ENCODE peak calls at places on chromosome 14, in ten cellular contexts. One of them, this sample, is unnamed.

GRCh38 chr14:69288001-69288771 is 28.2 kb downstream of the GALNT16 start:
- DNase-seq in adipocyte: peak; percentile 53
- DNase-seq in Peyer's patch: no peak
- DNase-seq in adrenal gland: peak; percentile 64
- DNase-seq in stomach: peak; percentile 33
- DNase-seq in CD4-positive, alpha-beta memory T cell: no peak
- DNase-seq in CD4-positive, CD25-positive, alpha-beta regulatory T cell: no peak
- DNase-seq in thoracic aorta: no peak
- DNase-seq in Karpas-422: no peak
- DNase-seq in NT2/D1: no peak
- DNase-seq in this sample: no peak

GRCh38 chr14:65192686-65193085 is 90.4 kb upstream of the MAX start:
- DNase-seq in Karpas-422: no peak
- DNase-seq in CD4-positive, alpha-beta memory T cell: no peak
- DNase-seq in Peyer's patch: no peak
- DNase-seq in adrenal gland: no peak
- DNase-seq in thoracic aorta: no peak
- DNase-seq in CD4-positive, CD25-positive, alpha-beta regulatory T cell: no peak
- DNase-seq in NT2/D1: no peak
- DNase-seq in stomach: no peak
- DNase-seq in adipocyte: no peak
- DNase-seq in this sample: no peak

GRCh38 chr14:101071493-101071891 is 168.0 kb upstream of the RTL1 start:
- DNase-seq in Karpas-422: peak; percentile 37
- DNase-seq in Peyer's patch: peak; percentile 10
- DNase-seq in CD4-positive, alpha-beta memory T cell: no peak
- DNase-seq in NT2/D1: no peak
- DNase-seq in stomach: peak; percentile 7
- DNase-seq in CD4-positive, CD25-positive, alpha-beta regulatory T cell: no peak
- DNase-seq in thoracic aorta: no peak
- DNase-seq in adrenal gland: peak; percentile 10
- DNase-seq in adipocyte: no peak
- DNase-seq in this sample: no peak

GRCh38 chr14:62667515-62667914 is 377.7 kb downstream of the KCNH5 start:
- DNase-seq in stomach: no peak
- DNase-seq in CD4-positive, alpha-beta memory T cell: no peak
- DNase-seq in CD4-positive, CD25-positive, alpha-beta regulatory T cell: peak; percentile 0
- DNase-seq in adipocyte: peak; percentile 13
- DNase-seq in Peyer's patch: no peak
- DNase-seq in NT2/D1: no peak
- DNase-seq in adrenal gland: no peak
- DNase-seq in thoracic aorta: no peak
- DNase-seq in Karpas-422: peak; percentile 61
- DNase-seq in this sample: no peak

GRCh38 chr14:87494010-87494409 is 499.0 kb downstream of the GALC start:
- DNase-seq in CD4-positive, alpha-beta memory T cell: no peak
- DNase-seq in thoracic aorta: no peak
- DNase-seq in Peyer's patch: no peak
- DNase-seq in Karpas-422: peak; percentile 88
- DNase-seq in stomach: no peak
- DNase-seq in adrenal gland: no peak
- DNase-seq in CD4-positive, CD25-positive, alpha-beta regulatory T cell: no peak
- DNase-seq in adipocyte: no peak
- DNase-seq in NT2/D1: no peak
- DNase-seq in this sample: no peak

GRCh38 chr14:59281613-59282012 is 93.1 kb downstream of the DAAM1 start:
- DNase-seq in NT2/D1: no peak
- DNase-seq in adipocyte: peak; percentile 40
- DNase-seq in adrenal gland: no peak
- DNase-seq in thoracic aorta: no peak
- DNase-seq in CD4-positive, CD25-positive, alpha-beta regulatory T cell: no peak
- DNase-seq in CD4-positive, alpha-beta memory T cell: no peak
- DNase-seq in Karpas-422: no peak
- DNase-seq in Peyer's patch: no peak
- DNase-seq in stomach: no peak
- DNase-seq in this sample: no peak

GRCh38 chr14:39322807-39323206 is 89.1 kb downstream of the MIA2 start:
- DNase-seq in Karpas-422: no peak
- DNase-seq in CD4-positive, CD25-positive, alpha-beta regulatory T cell: no peak
- DNase-seq in Peyer's patch: no peak
- DNase-seq in adrenal gland: no peak
- DNase-seq in NT2/D1: no peak
- DNase-seq in CD4-positive, alpha-beta memory T cell: no peak
- DNase-seq in adipocyte: peak; percentile 63
- DNase-seq in stomach: no peak
- DNase-seq in thoracic aorta: no peak
- DNase-seq in this sample: no peak

GRCh38 chr14:24325131-24325530 is 9.7 kb downstream of the ADCY4 start:
- DNase-seq in thoracic aorta: no peak
- DNase-seq in adrenal gland: no peak
- DNase-seq in adipocyte: no peak
- DNase-seq in Peyer's patch: no peak
- DNase-seq in CD4-positive, alpha-beta memory T cell: no peak
- DNase-seq in CD4-positive, CD25-positive, alpha-beta regulatory T cell: no peak
- DNase-seq in Karpas-422: no peak
- DNase-seq in stomach: no peak
- DNase-seq in NT2/D1: no peak
- DNase-seq in this sample: no peak

GRCh38 chr14:100114109-100114765 is 45.2 kb downstream of the DEGS2 start:
- DNase-seq in thoracic aorta: no peak
- DNase-seq in CD4-positive, CD25-positive, alpha-beta regulatory T cell: no peak
- DNase-seq in CD4-positive, alpha-beta memory T cell: no peak
- DNase-seq in NT2/D1: no peak
- DNase-seq in adipocyte: no peak
- DNase-seq in Peyer's patch: no peak
- DNase-seq in adrenal gland: no peak
- DNase-seq in stomach: no peak
- DNase-seq in Karpas-422: no peak
- DNase-seq in this sample: no peak

GRCh38 chr14:64191756-64192155 is 102.4 kb downstream of the ESR2 start:
- DNase-seq in Karpas-422: no peak
- DNase-seq in stomach: no peak
- DNase-seq in Peyer's patch: no peak
- DNase-seq in thoracic aorta: no peak
- DNase-seq in NT2/D1: no peak
- DNase-seq in CD4-positive, alpha-beta memory T cell: no peak
- DNase-seq in CD4-positive, CD25-positive, alpha-beta regulatory T cell: no peak
- DNase-seq in adipocyte: peak; percentile 33
- DNase-seq in adrenal gland: no peak
- DNase-seq in this sample: no peak

GRCh38 chr14:57408634-57409033 is 18.2 kb downstream of the NAA30 start:
- DNase-seq in thoracic aorta: no peak
- DNase-seq in adipocyte: no peak
- DNase-seq in CD4-positive, CD25-positive, alpha-beta regulatory T cell: no peak
- DNase-seq in adrenal gland: no peak
- DNase-seq in Karpas-422: no peak
- DNase-seq in CD4-positive, alpha-beta memory T cell: no peak
- DNase-seq in NT2/D1: no peak
- DNase-seq in stomach: no peak
- DNase-seq in Peyer's patch: no peak
- DNase-seq in this sample: no peak

GRCh38 chr14:57405562-57405961 is 15.2 kb downstream of the NAA30 start:
- DNase-seq in stomach: no peak
- DNase-seq in thoracic aorta: no peak
- DNase-seq in Peyer's patch: no peak
- DNase-seq in Karpas-422: no peak
- DNase-seq in NT2/D1: no peak
- DNase-seq in adipocyte: no peak
- DNase-seq in CD4-positive, alpha-beta memory T cell: no peak
- DNase-seq in adrenal gland: no peak
- DNase-seq in CD4-positive, CD25-positive, alpha-beta regulatory T cell: no peak
- DNase-seq in this sample: no peak

GRCh38 chr14:57412341-57412740 is 22.0 kb downstream of the NAA30 start:
- DNase-seq in NT2/D1: no peak
- DNase-seq in Peyer's patch: no peak
- DNase-seq in stomach: no peak
- DNase-seq in adipocyte: no peak
- DNase-seq in thoracic aorta: no peak
- DNase-seq in CD4-positive, CD25-positive, alpha-beta regulatory T cell: no peak
- DNase-seq in Karpas-422: no peak
- DNase-seq in adrenal gland: no peak
- DNase-seq in CD4-positive, alpha-beta memory T cell: no peak
- DNase-seq in this sample: no peak

GRCh38 chr14:57403521-57403864 is 13.1 kb downstream of the NAA30 start:
- DNase-seq in adipocyte: no peak
- DNase-seq in NT2/D1: no peak
- DNase-seq in Peyer's patch: no peak
- DNase-seq in Karpas-422: no peak
- DNase-seq in CD4-positive, alpha-beta memory T cell: no peak
- DNase-seq in adrenal gland: no peak
- DNase-seq in stomach: no peak
- DNase-seq in CD4-positive, CD25-positive, alpha-beta regulatory T cell: no peak
- DNase-seq in thoracic aorta: no peak
- DNase-seq in this sample: no peak

DNA sequence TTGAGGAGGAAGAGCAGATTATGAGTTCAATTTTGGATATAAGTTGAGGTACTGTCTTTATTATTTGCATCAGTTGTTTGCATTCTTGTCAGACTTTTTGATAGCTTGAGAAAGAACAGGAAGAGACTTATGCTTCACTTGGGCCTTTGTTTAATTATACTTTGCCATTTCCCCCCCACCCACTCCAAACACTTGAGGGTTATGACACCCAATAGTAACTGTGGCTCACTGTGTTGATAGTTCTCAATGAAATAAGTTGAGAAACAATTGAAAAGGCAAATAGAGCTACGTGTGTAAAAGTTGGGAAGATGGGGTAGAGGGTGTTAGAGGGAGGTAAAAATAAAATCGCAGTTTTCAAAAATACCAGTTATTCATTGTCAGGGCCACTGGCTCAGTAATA is 17.7 kb downstream of the NAA30 start:
- DNase-seq in CD4-positive, CD25-positive, alpha-beta regulatory T cell: no peak
- DNase-seq in adipocyte: no peak
- DNase-seq in Karpas-422: no peak
- DNase-seq in Peyer's patch: no peak
- DNase-seq in CD4-positive, alpha-beta memory T cell: no peak
- DNase-seq in adrenal gland: no peak
- DNase-seq in stomach: no peak
- DNase-seq in thoracic aorta: no peak
- DNase-seq in NT2/D1: no peak
- DNase-seq in this sample: no peak
- H3K4me1 ChIP-seq in CD4-positive, CD25-positive, alpha-beta regulatory T cell: no peaks in the 10 kb centered on the region
- H3K4me1 ChIP-seq in adipocyte: peaks cover 3% of the 10 kb centered on the region
- H3K4me1 ChIP-seq in Karpas-422: peaks cover 9% of the 10 kb centered on the region
- H3K4me1 ChIP-seq in Peyer's patch: no peaks in the 10 kb centered on the region
- H3K4me1 ChIP-seq in CD4-positive, alpha-beta memory T cell: peaks cover 12% of the 10 kb centered on the region
- H3K4me1 ChIP-seq in adrenal gland: peaks cover 9% of the 10 kb centered on the region
- H3K4me1 ChIP-seq in stomach: no peaks in the 10 kb centered on the region
- H3K4me1 ChIP-seq in thoracic aorta: no peaks in the 10 kb centered on the region
- H3K4me1 ChIP-seq in NT2/D1: no peaks in the 10 kb centered on the region
- H3K4me1 ChIP-seq in this sample: no peaks in the 10 kb centered on the region

DNA sequence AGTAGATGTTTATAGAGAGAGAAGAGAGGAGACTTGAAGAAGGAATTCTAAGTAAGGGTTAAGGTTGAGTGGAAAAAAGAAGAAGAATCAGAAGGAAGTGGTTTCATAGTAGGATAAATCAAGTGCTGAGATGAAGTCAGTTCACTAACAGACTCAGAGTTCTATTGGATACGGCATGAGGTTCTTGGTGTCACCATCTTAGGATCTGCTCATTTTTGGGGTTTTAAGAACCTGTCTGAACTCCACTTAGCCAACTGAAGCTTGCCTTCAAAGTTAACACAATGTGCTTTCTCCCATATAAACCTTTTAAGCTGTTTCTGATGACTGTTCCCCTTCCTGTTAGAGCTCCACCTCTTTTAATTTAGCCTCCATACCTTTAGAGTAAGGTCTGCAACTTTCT is 152.6 kb downstream of the PRKCH start:
- DNase-seq in Peyer's patch: no peak
- DNase-seq in CD4-positive, alpha-beta memory T cell: no peak
- DNase-seq in CD4-positive, CD25-positive, alpha-beta regulatory T cell: no peak
- DNase-seq in NT2/D1: no peak
- DNase-seq in adipocyte: no peak
- DNase-seq in Karpas-422: peak; percentile 50
- DNase-seq in adrenal gland: no peak
- DNase-seq in stomach: no peak
- DNase-seq in thoracic aorta: no peak
- DNase-seq in this sample: no peak
- H3K4me1 ChIP-seq in Peyer's patch: peaks cover 67% of the 10 kb centered on the region
- H3K4me1 ChIP-seq in CD4-positive, alpha-beta memory T cell: peaks cover 98% of the 10 kb centered on the region
- H3K4me1 ChIP-seq in CD4-positive, CD25-positive, alpha-beta regulatory T cell: peaks cover 95% of the 10 kb centered on the region
- H3K4me1 ChIP-seq in NT2/D1: peaks cover 1% of the 10 kb centered on the region
- H3K4me1 ChIP-seq in adipocyte: peaks cover 73% of the 10 kb centered on the region
- H3K4me1 ChIP-seq in Karpas-422: peaks cover 84% of the 10 kb centered on the region
- H3K4me1 ChIP-seq in adrenal gland: peaks cover 69% of the 10 kb centered on the region
- H3K4me1 ChIP-seq in stomach: peaks cover 52% of the 10 kb centered on the region
- H3K4me1 ChIP-seq in thoracic aorta: peaks cover 72% of the 10 kb centered on the region
- H3K4me1 ChIP-seq in this sample: peaks cover 92% of the 10 kb centered on the region

GRCh38 chr14:102215071-102215470 is 75.4 kb downstream of the WDR20 start:
- DNase-seq in CD4-positive, CD25-positive, alpha-beta regulatory T cell: no peak
- DNase-seq in CD4-positive, alpha-beta memory T cell: no peak
- DNase-seq in thoracic aorta: peak; percentile 19
- DNase-seq in adrenal gland: peak; percentile 68
- DNase-seq in stomach: no peak
- DNase-seq in Karpas-422: no peak
- DNase-seq in NT2/D1: no peak
- DNase-seq in adipocyte: no peak
- DNase-seq in Peyer's patch: no peak
- DNase-seq in this sample: no peak
- H3K4me1 ChIP-seq in CD4-positive, CD25-positive, alpha-beta regulatory T cell: peaks cover 12% of the 10 kb centered on the region
- H3K4me1 ChIP-seq in CD4-positive, alpha-beta memory T cell: peaks cover 4% of the 10 kb centered on the region
- H3K4me1 ChIP-seq in thoracic aorta: peaks cover 14% of the 10 kb centered on the region
- H3K4me1 ChIP-seq in adrenal gland: peaks cover 49% of the 10 kb centered on the region
- H3K4me1 ChIP-seq in stomach: no peaks in the 10 kb centered on the region
- H3K4me1 ChIP-seq in Karpas-422: peaks cover 34% of the 10 kb centered on the region
- H3K4me1 ChIP-seq in NT2/D1: peaks cover 7% of the 10 kb centered on the region
- H3K4me1 ChIP-seq in adipocyte: peaks cover 30% of the 10 kb centered on the region
- H3K4me1 ChIP-seq in Peyer's patch: no peaks in the 10 kb centered on the region
- H3K4me1 ChIP-seq in this sample: no peaks in the 10 kb centered on the region

GRCh38 chr14:93044116-93044515 is 71.6 kb downstream of the ITPK1 start:
- DNase-seq in Peyer's patch: no peak
- DNase-seq in Karpas-422: no peak
- DNase-seq in stomach: peak; percentile 40
- DNase-seq in CD4-positive, alpha-beta memory T cell: no peak
- DNase-seq in adipocyte: no peak
- DNase-seq in thoracic aorta: no peak
- DNase-seq in CD4-positive, CD25-positive, alpha-beta regulatory T cell: no peak
- DNase-seq in NT2/D1: no peak
- DNase-seq in adrenal gland: no peak
- DNase-seq in this sample: no peak

GRCh38 chr14:93042968-93043940 is 72.5 kb downstream of the ITPK1 start:
- DNase-seq in Karpas-422: no peak
- DNase-seq in stomach: peak; percentile 93
- DNase-seq in adrenal gland: peak; percentile 92
- DNase-seq in thoracic aorta: peak; percentile 67
- DNase-seq in NT2/D1: no peak
- DNase-seq in CD4-positive, CD25-positive, alpha-beta regulatory T cell: no peak
- DNase-seq in adipocyte: peak; percentile 90
- DNase-seq in CD4-positive, alpha-beta memory T cell: no peak
- DNase-seq in Peyer's patch: no peak
- DNase-seq in this sample: no peak

GRCh38 chr14:93045965-93046695 is 69.6 kb downstream of the ITPK1 start:
- DNase-seq in stomach: no peak
- DNase-seq in Karpas-422: no peak
- DNase-seq in CD4-positive, CD25-positive, alpha-beta regulatory T cell: no peak
- DNase-seq in adrenal gland: no peak
- DNase-seq in Peyer's patch: no peak
- DNase-seq in thoracic aorta: no peak
- DNase-seq in NT2/D1: no peak
- DNase-seq in CD4-positive, alpha-beta memory T cell: no peak
- DNase-seq in adipocyte: peak; percentile 50
- DNase-seq in this sample: no peak

GRCh38 chr14:93045211-93045674 is 70.5 kb downstream of the ITPK1 start:
- DNase-seq in thoracic aorta: no peak
- DNase-seq in stomach: no peak
- DNase-seq in Peyer's patch: no peak
- DNase-seq in adrenal gland: no peak
- DNase-seq in adipocyte: no peak
- DNase-seq in NT2/D1: peak; percentile 75
- DNase-seq in Karpas-422: no peak
- DNase-seq in CD4-positive, CD25-positive, alpha-beta regulatory T cell: no peak
- DNase-seq in CD4-positive, alpha-beta memory T cell: no peak
- DNase-seq in this sample: no peak

GRCh38 chr14:93044601-93045000 is 71.1 kb downstream of the ITPK1 start:
- DNase-seq in Peyer's patch: peak; percentile 70
- DNase-seq in NT2/D1: no peak
- DNase-seq in CD4-positive, alpha-beta memory T cell: no peak
- DNase-seq in adrenal gland: no peak
- DNase-seq in Karpas-422: no peak
- DNase-seq in adipocyte: no peak
- DNase-seq in stomach: no peak
- DNase-seq in CD4-positive, CD25-positive, alpha-beta regulatory T cell: no peak
- DNase-seq in thoracic aorta: no peak
- DNase-seq in this sample: no peak
- H3K4me1 ChIP-seq in Peyer's patch: peaks cover 95% of the 10 kb centered on the region
- H3K4me1 ChIP-seq in NT2/D1: peaks cover 35% of the 10 kb centered on the region
- H3K4me1 ChIP-seq in CD4-positive, alpha-beta memory T cell: peaks cover 5% of the 10 kb centered on the region
- H3K4me1 ChIP-seq in adrenal gland: peaks cover 44% of the 10 kb centered on the region
- H3K4me1 ChIP-seq in Karpas-422: no peaks in the 10 kb centered on the region
- H3K4me1 ChIP-seq in adipocyte: peaks cover 24% of the 10 kb centered on the region
- H3K4me1 ChIP-seq in stomach: peaks cover 75% of the 10 kb centered on the region
- H3K4me1 ChIP-seq in CD4-positive, CD25-positive, alpha-beta regulatory T cell: peaks cover 7% of the 10 kb centered on the region
- H3K4me1 ChIP-seq in thoracic aorta: peaks cover 68% of the 10 kb centered on the region
- H3K4me1 ChIP-seq in this sample: no peaks in the 10 kb centered on the region